ENCODE peak calls at places on chromosomes 6 and 20, in eight cellular contexts. N, U, K, G, J, A, T and Q are unnamed samples.

GRCh38 chr20:46970937-46971630 is 76.4 kb downstream of the EYA2 start:
- DNase-seq in N (peak), U (peak), K (peak), G (peak), J (no peak), A (no peak), T (no peak), Q (peak)

GRCh38 chr6:32178547-32179440 is 589 bp downstream of the RNF5 start:
- DNase-seq in N (no peak), U (no peak), K (peak), G (no peak), J (no peak), A (no peak), T (no peak), Q (no peak)

GRCh38 chr6:21500314-21500713 is 93.2 kb upstream of the SOX4 start:
- DNase-seq in N (no peak), U (no peak), K (peak), G (no peak), J (no peak), A (no peak), T (no peak), Q (no peak)

GRCh38 chr6:11428895-11429294 is 108.7 kb upstream of the TMEM170B start:
- DNase-seq in N (peak), U (no peak), K (peak), G (no peak), J (no peak), A (no peak), T (no peak), Q (peak)

GRCh38 chr6:146905313-146905712 is 298.9 kb upstream of the STXBP5 start:
- DNase-seq in N (peak), U (no peak), K (peak), G (no peak), J (no peak), A (no peak), T (no peak), Q (peak)

GRCh38 chr6:152401978-152402377 is 235.2 kb downstream of the SYNE1 start:
- DNase-seq in N (peak), U (no peak), K (peak), G (no peak), J (no peak), A (no peak), T (no peak), Q (no peak)

GRCh38 chr20:46027245-46027853 is 1.7 kb upstream of the SLC12A5 start:
- DNase-seq in N (peak), U (no peak), K (peak), G (peak), J (no peak), A (no peak), T (no peak), Q (peak)

GRCh38 chr20:33704197-33704924 is 15.7 kb downstream of the PXMP4 start:
- DNase-seq in N (peak), U (no peak), K (peak), G (no peak), J (no peak), A (no peak), T (no peak), Q (no peak)

GRCh38 chr6:126724821-126725220 is 384.9 kb downstream of the CENPW start:
- DNase-seq in N (no peak), U (no peak), K (no peak), G (no peak), J (no peak), A (no peak), T (no peak), Q (no peak)

GRCh38 chr6:13413466-13413862 is 73.9 kb downstream of the GFOD1 start:
- DNase-seq in N (no peak), U (no peak), K (no peak), G (no peak), J (peak), A (no peak), T (no peak), Q (no peak)

GRCh38 chr6:152720964-152721363 is 23.3 kb downstream of the MYCT1 start:
- DNase-seq in N (peak), U (no peak), K (peak), G (no peak), J (no peak), A (no peak), T (no peak), Q (no peak)

GRCh38 chr6:140871911-140872310 is 1260.8 kb upstream of the GJE1 start:
- DNase-seq in N (peak), U (no peak), K (peak), G (no peak), J (no peak), A (no peak), T (no peak), Q (no peak)

GRCh38 chr6:18389479-18389878 is 2.3 kb downstream of the RNF144B start:
- DNase-seq in N (no peak), U (no peak), K (peak), G (no peak), J (no peak), A (no peak), T (no peak), Q (no peak)

GRCh38 chr20:57957397-57958049 is 247.7 kb upstream of the PMEPA1 start:
- DNase-seq in N (no peak), U (no peak), K (peak), G (no peak), J (no peak), A (no peak), T (no peak), Q (no peak)

GRCh38 chr20:31908016-31908415 is 37.6 kb downstream of the TTLL9 start:
- DNase-seq in N (no peak), U (no peak), K (peak), G (no peak), J (no peak), A (no peak), T (no peak), Q (no peak)

GRCh38 chr6:129206761-129207330 is 323.9 kb downstream of the LAMA2 start:
- DNase-seq in N (no peak), U (peak), K (no peak), G (no peak), J (no peak), A (no peak), T (no peak), Q (no peak)

GRCh38 chr6:33696538-33697518 is 14.7 kb downstream of the UQCC2 start:
- DNase-seq in N (no peak), U (no peak), K (peak), G (no peak), J (no peak), A (peak), T (no peak), Q (peak)

GRCh38 chr6:148523551-148523950 is 180.9 kb downstream of the SASH1 start:
- DNase-seq in N (no peak), U (no peak), K (peak), G (no peak), J (no peak), A (no peak), T (no peak), Q (no peak)